ENCODE peak calls at places on chromosomes 4 and X, in four cellular contexts. A, M, E and T are unnamed samples.

GRCh38 chr4:91113130-91113706 is 986.0 kb downstream of the CCSER1 start:
- DNase-seq in E (peak; percentile 28), A (peak; percentile 32), M (peak; percentile 74), T (no peak)

GRCh38 chr4:71938776-71939175 is 93.0 kb upstream of the NPFFR2 start:
- DNase-seq in A (no peak), M (no peak), E (no peak), T (no peak)

GRCh38 chr4:131093303-131093702 is 1997.4 kb downstream of the C4orf33 start:
- DNase-seq in E (no peak), A (no peak), M (no peak), T (no peak)

GRCh38 chrX:129772796-129773431 is 6.8 kb upstream of the SASH3 start:
- DNase-seq in E (no peak), A (no peak), M (peak; percentile 93), T (no peak)

GRCh38 chr4:90715242-90715641 is 588.0 kb downstream of the CCSER1 start:
- DNase-seq in E (no peak), A (no peak), M (no peak), T (no peak)

GRCh38 chr4:24067781-24068193 is 177.9 kb upstream of the PPARGC1A start:
- DNase-seq in A (peak; percentile 61), M (no peak), E (no peak), T (no peak)

GRCh38 chr4:71415491-71415890 is 76.7 kb downstream of the SLC4A4 start:
- DNase-seq in A (no peak), E (no peak), M (no peak), T (no peak)

GRCh38 chr4:131427000-131427399 is 1722.1 kb upstream of the PCDH10 start:
- DNase-seq in A (peak; percentile 3), M (no peak), E (no peak), T (no peak)

GRCh38 chr4:133152330-133152791 is 3.3 kb downstream of the PCDH10 start:
- DNase-seq in A (no peak), E (no peak), M (no peak), T (no peak)

GRCh38 chr4:8577972-8578371 is 2.2 kb upstream of the GPR78 start:
- DNase-seq in M (no peak), A (no peak), E (no peak), T (no peak)

GRCh38 chr4:6492027-6492590 is 19.7 kb upstream of the PPP2R2C start:
- DNase-seq in E (no peak), A (no peak), M (no peak), T (no peak)

GRCh38 chr4:143336828-143337599 is at the start of gene GAB1:
- DNase-seq in E (peak; percentile 52), M (no peak), A (peak; percentile 27), T (peak; percentile 42)

GRCh38 chr4:73816814-73817213 is 19.7 kb upstream of the CXCL6 start:
- DNase-seq in E (no peak), M (no peak), A (peak; percentile 57), T (peak; percentile 30)

GRCh38 chrX:102746134-102746584 is 25.6 kb downstream of the GPRASP3 start:
- DNase-seq in A (no peak), M (no peak), E (no peak), T (no peak)

GRCh38 chr4:124118061-124118460 is 594.5 kb downstream of the ANKRD50 start:
- DNase-seq in E (no peak), M (no peak), A (no peak), T (no peak)

GRCh38 chr4:190018201-190018920 is 8.7 kb downstream of the FRG2 start:
- DNase-seq in M (no peak), E (no peak), A (no peak), T (no peak)

GRCh38 chr4:147793569-147793968 is 61.7 kb downstream of the ARHGAP10 start:
- DNase-seq in M (no peak), A (no peak), E (no peak), T (no peak)

GRCh38 chr4:2928242-2929155 is 34.7 kb downstream of the NOP14 start:
- DNase-seq in M (no peak), E (no peak), A (no peak), T (no peak)

GRCh38 chr4:85732124-85732523 is 257.2 kb downstream of the ARHGAP24 start:
- DNase-seq in E (no peak), A (no peak), M (no peak), T (no peak)

GRCh38 chr4:126583509-126583908 is 1049.2 kb upstream of the INTU start:
- DNase-seq in E (peak; percentile 18), M (no peak), A (no peak), T (no peak)

GRCh38 chr4:37068580-37068979 is 176.0 kb upstream of the NWD2 start:
- DNase-seq in A (no peak), E (no peak), M (peak; percentile 79), T (no peak)

GRCh38 chrX:65677954-65678469 is 10.6 kb downstream of the MSN start:
- DNase-seq in E (peak; percentile 7), A (peak; percentile 92), M (no peak), T (peak; percentile 26)

GRCh38 chrX:41332408-41332987 is 1.5 kb upstream of the DDX3X start:
- DNase-seq in M (peak; percentile 74), E (no peak), A (peak; percentile 35), T (no peak)